ENCODE peak calls at places on chromosome 13, in five cellular contexts. M, O, R, Z and I are unnamed samples. For H3K4me1, the result is how much of the 10 kb centered on the place peaks cover.

GRCh38 chr13:98458431-98458830 is 118.5 kb downstream of the STK24 start:
- DNase-seq in M (no peak), O (no peak), R (no peak), Z (no peak), I (no peak)

GRCh38 chr13:86397640-86398039 is 598.4 kb upstream of the SLITRK6 start:
- DNase-seq in M (no peak), O (no peak), R (no peak), Z (no peak), I (no peak)

GRCh38 chr13:113564331-113565023 is 20.1 kb upstream of the TFDP1 start:
- DNase-seq in M (no peak), O (no peak), R (no peak), Z (no peak), I (no peak)

GRCh38 chr13:49214917-49215376 is 5.2 kb upstream of the MLNR start:
- DNase-seq in M (no peak), O (no peak), R (peak), Z (no peak), I (no peak)

GRCh38 chr13:113411216-113412023 is 41.9 kb downstream of the ADPRHL1 start:
- DNase-seq in M (peak), O (no peak), R (peak), Z (no peak), I (peak)

GRCh38 chr13:98868932-98869331 is 108.9 kb downstream of the DOCK9 start:
- DNase-seq in M (no peak), O (no peak), R (no peak), Z (no peak), I (no peak)

GRCh38 chr13:29737061-29737460 is 113.4 kb downstream of the UBL3 start:
- DNase-seq in M (no peak), O (no peak), R (no peak), Z (no peak), I (peak)

GRCh38 chr13:110509478-110509926 is 52.0 kb downstream of the RAB20 start:
- DNase-seq in M (no peak), O (no peak), R (no peak), Z (no peak), I (no peak)

GRCh38 chr13:30565658-30566057 is 52.1 kb upstream of the USPL1 start:
- DNase-seq in M (no peak), O (no peak), R (peak), Z (no peak), I (no peak)

GRCh38 chr13:112697756-112698655 is 8.2 kb downstream of the ATP11A start:
- DNase-seq in M (no peak), O (no peak), R (no peak), Z (no peak), I (no peak)

GRCh38 chr13:45297456-45298205 is 43.4 kb downstream of the TPT1 start:
- DNase-seq in M (no peak), O (no peak), R (no peak), Z (no peak), I (no peak)

GRCh38 chr13:19862511-19863313 is 737 bp downstream of the ZMYM5 start:
- DNase-seq in M (no peak), O (no peak), R (peak), Z (peak), I (peak)

GRCh38 chr13:33931397-33931987 is 113.5 kb downstream of the RFC3 start:
- DNase-seq in M (no peak), O (no peak), R (peak), Z (no peak), I (peak)

GRCh38 chr13:90302113-90302512 is 1045.4 kb upstream of the MIR17HG start:
- DNase-seq in M (no peak), O (no peak), R (peak), Z (no peak), I (no peak)

GRCh38 chr13:44368062-44368591 is 5.5 kb upstream of the SERP2 start:
- DNase-seq in M (no peak), O (no peak), R (peak), Z (no peak), I (peak)

GRCh38 chr13:48817166-48817802 is 158.4 kb upstream of the FNDC3A start:
- DNase-seq in M (no peak), O (no peak), R (no peak), Z (no peak), I (no peak)

GRCh38 chr13:73138967-73139491 is 80.2 kb downstream of the KLF5 start:
- DNase-seq in M (no peak), O (no peak), R (peak), Z (no peak), I (peak)

GRCh38 chr13:35139591-35139990 is 197.5 kb downstream of the NBEA start:
- DNase-seq in M (no peak), O (no peak), R (peak), Z (no peak), I (no peak)

GRCh38 chr13:83024955-83025594 is 857.2 kb downstream of the SLITRK1 start:
- DNase-seq in M (no peak), O (no peak), R (peak), Z (no peak), I (peak)

GRCh38 chr13:97224544-97225324 is 2.6 kb downstream of the MBNL2 start:
- DNase-seq in M (no peak), O (no peak), R (peak), Z (no peak), I (peak)

GRCh38 chr13:79659161-79659560 is 178.2 kb downstream of the NDFIP2 start:
- DNase-seq in M (no peak), O (peak), R (peak), Z (no peak), I (no peak)

GRCh38 chr13:80132741-80133601 is 208.0 kb downstream of the SPRY2 start:
- DNase-seq in M (peak), O (peak), R (peak), Z (no peak), I (peak)

GRCh38 chr13:22375151-22375550 is 704.3 kb downstream of the FGF9 start:
- DNase-seq in M (no peak), O (no peak), R (no peak), Z (no peak), I (no peak)

GRCh38 chr13:74662895-74663294 is 528.7 kb upstream of the KLF12 start:
- DNase-seq in M (no peak), O (no peak), R (no peak), Z (no peak), I (no peak)

GRCh38 chr13:74104661-74105275 is 29.4 kb downstream of the KLF12 start:
- DNase-seq in M (no peak), O (no peak), R (no peak), Z (no peak), I (no peak)

GRCh38 chr13:43286769-43287168 is 263.4 kb downstream of the DNAJC15 start:
- DNase-seq in M (no peak), O (no peak), R (no peak), Z (no peak), I (no peak)

GRCh38 chr13:47415048-47415447 is 518.2 kb upstream of the HTR2A start:
- DNase-seq in M (no peak), O (no peak), R (peak), Z (no peak), I (no peak)

GRCh38 chr13:67267136-67267535 is 37.0 kb upstream of the PCDH9 start:
- DNase-seq in M (no peak), O (no peak), R (peak), Z (no peak), I (no peak)

GRCh38 chr13:27933580-27934328 is 14.0 kb downstream of the PDX1 start:
- DNase-seq in M (no peak), O (no peak), R (no peak), Z (no peak), I (no peak)

GRCh38 chr13:63307239-63307638 is 1891.6 kb upstream of the PCDH20 start:
- DNase-seq in M (no peak), O (no peak), R (no peak), Z (no peak), I (peak)

GRCh38 chr13:102870677-102871415 is 25.0 kb downstream of the ERCC5 start:
- DNase-seq in M (no peak), O (peak), R (peak), Z (no peak), I (peak)

GRCh38 chr13:111514646-111515617 is 194.5 kb downstream of the TEX29 start:
- DNase-seq in M (no peak), O (no peak), R (no peak), Z (no peak), I (no peak)

GRCh38 chr13:113654591-113655357 is 3.2 kb downstream of the ATP4B start:
- DNase-seq in M (no peak), O (peak), R (no peak), Z (no peak), I (no peak)

GRCh38 chr13:19597523-19597922 is 35.9 kb upstream of the MPHOSPH8 start:
- DNase-seq in M (no peak), O (no peak), R (peak), Z (no peak), I (no peak)

GRCh38 chr13:95087746-95088305 is 213.4 kb downstream of the ABCC4 start:
- DNase-seq in M (no peak), O (no peak), R (peak), Z (no peak), I (peak)

GRCh38 chr13:98664047-98664446 is 87.1 kb upstream of the STK24 start:
- DNase-seq in M (no peak), O (no peak), R (peak), Z (no peak), I (no peak)

GRCh38 chr13:111513766-111514611 is 193.5 kb downstream of the TEX29 start:
- DNase-seq in M (no peak), O (no peak), R (no peak), Z (no peak), I (no peak)

GRCh38 chr13:51579676-51580075 is 4.6 kb upstream of the WDFY2 start:
- DNase-seq in M (no peak), O (no peak), R (no peak), Z (no peak), I (no peak)

GRCh38 chr13:51581148-51581820 is 3.0 kb upstream of the WDFY2 start:
- DNase-seq in M (no peak), O (no peak), R (no peak), Z (no peak), I (no peak)

GRCh38 chr13:51577690-51578089 is 6.6 kb upstream of the WDFY2 start:
- DNase-seq in M (no peak), O (no peak), R (no peak), Z (no peak), I (no peak)

DNA sequence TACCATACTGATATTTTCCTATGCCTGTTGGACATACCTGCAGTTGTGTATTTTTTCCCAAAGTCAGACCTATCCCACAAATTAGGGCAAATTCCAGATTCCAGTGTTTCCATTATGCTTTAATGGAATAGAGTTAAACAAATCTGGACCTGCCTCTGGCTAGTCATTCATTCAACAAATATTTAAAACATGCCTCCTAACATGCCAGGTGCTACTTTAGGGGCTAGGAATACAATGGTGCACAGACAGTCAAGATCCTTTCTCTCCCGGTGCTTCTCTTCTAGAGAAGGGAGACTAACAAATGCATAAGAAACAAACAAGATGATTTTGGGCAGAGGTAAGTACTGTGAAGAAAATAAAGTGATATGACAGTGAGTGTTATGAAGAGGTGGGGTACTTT is 7.5 kb upstream of the WDFY2 start:
- DNase-seq in M (no peak), O (no peak), R (no peak), Z (no peak), I (no peak)
- H3K4me3 ChIP-seq in M (no peak), O (no peak), R (no peak), Z (no peak), I (no peak)

DNA sequence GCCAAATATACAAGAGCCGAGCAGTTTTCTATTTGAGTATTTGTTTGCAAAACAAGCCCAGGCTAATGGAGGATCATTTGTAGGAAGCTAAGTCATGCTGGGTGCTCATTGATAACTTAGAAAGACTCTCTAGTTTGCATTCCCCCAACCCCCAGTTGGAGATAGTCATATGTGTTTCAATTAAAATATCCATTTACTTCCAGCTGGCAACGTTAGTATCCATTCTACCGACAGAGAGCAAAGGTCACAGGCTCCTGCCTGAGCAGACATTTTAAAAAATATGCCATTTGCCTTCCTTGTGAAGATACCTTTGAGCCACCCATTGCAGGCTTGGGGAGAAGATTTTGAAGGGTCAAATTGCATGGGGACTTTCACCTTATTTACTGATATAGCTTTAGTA is 334.9 kb downstream of the GPC6 start:
- DNase-seq in M (no peak), O (no peak), R (no peak), Z (no peak), I (no peak)
- H3K27ac ChIP-seq in M (no peak), O (no peak), R (no peak), Z (no peak), I (no peak)

GRCh38 chr13:71830736-71831135 is 36.3 kb downstream of the DACH1 start:
- DNase-seq in M (no peak), O (no peak), R (no peak), Z (no peak), I (no peak)
- H3K4me1 ChIP-seq in M (under half), O (under half), R (under half), Z (under half), I (under half)

GRCh38 chr13:101415358-101416174 is 742 bp downstream of the NALCN start:
- DNase-seq in M (no peak), O (no peak), R (no peak), Z (no peak), I (no peak)
- H3K4me3 ChIP-seq in M (peak), O (peak), R (peak), Z (no peak), I (peak)

DNA sequence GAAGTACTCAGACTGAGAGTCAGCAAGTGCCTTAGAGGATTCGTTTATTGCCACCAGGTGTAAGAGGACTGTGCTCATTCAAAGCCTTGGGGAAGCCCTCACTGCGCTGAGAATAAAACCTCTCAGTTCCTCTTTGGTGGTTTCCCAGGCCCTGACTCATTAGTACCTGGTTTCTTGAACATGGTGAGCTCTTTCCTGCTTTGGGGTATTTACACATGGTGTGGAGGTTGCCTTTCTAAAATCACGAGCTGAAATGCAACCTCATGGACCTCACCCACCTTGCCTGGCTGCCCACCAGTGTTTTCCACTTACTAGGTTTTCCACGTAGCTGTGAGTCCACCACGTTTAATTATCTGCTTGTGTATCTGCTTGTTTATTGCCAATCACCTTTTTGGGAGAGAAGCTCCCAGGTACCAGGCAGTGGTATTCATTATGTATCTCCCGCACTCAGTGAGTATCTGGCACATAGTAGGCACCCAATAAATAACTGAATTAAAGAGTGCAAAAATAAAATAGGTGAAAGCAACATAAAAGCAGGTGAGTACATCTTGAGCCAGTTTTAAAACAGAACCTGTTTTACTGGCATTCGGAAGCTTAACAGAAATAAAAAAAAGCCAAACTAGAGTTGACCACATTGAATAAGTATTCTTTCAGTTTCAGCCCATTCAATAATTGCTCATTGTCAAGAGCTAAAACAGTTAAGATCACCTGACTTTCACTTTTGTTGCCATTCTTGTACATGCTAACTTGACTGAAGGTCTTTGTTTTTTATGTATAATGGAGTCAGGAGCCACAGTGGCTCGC is 533.0 kb downstream of the MYO16 start:
- DNase-seq in M (no peak), O (no peak), R (no peak), Z (no peak), I (no peak)
- H3K27ac ChIP-seq in M (no peak), O (no peak), R (no peak), Z (no peak), I (no peak)

DNA sequence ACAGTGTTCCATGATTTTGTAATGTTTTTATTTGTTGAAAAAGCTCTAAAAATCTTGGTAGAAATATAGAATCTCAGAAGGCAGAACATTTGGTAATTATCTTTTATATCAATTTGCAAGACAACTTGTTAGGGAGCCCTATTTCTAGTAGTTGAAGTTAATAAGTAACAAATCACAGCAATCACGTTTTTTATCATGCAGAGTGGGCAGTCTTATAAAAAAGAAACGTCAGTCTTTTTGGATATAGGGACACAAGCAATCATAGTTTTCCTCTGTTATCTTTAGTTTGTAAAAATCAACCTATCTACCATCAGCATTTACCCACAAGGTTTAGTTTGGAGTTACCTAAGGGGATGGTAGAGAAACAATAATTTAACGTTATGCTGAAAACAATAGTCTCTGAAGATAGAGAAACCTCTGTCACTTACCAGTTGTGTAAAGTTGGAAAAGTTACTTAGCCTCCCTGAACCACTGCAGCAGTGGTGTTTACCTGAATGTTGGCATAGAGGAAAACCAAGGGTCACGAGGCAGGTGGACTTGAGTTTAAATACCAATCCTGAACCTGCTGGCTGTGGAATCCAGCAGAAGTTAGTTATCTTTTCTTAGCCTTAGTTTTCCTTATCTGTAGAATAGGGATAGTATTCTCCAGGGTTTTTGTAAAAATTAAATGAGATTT is 192.8 kb downstream of the GGACT start:
- DNase-seq in M (no peak), O (no peak), R (no peak), Z (no peak), I (no peak)
- H3K4me1 ChIP-seq in M (under half), O (under half), R (under half), Z (under half), I (under half)

GRCh38 chr13:36362914-36363313 is 16.7 kb upstream of the SPART start:
- DNase-seq in M (no peak), O (no peak), R (no peak), Z (no peak), I (no peak)

GRCh38 chr13:36360863-36361262 is 14.7 kb upstream of the SPART start:
- DNase-seq in M (no peak), O (no peak), R (no peak), Z (no peak), I (no peak)

GRCh38 chr13:36363464-36363863 is 17.3 kb upstream of the SPART start:
- DNase-seq in M (no peak), O (no peak), R (no peak), Z (no peak), I (no peak)

GRCh38 chr13:36359301-36359950 is 13.2 kb upstream of the SPART start:
- DNase-seq in M (no peak), O (no peak), R (no peak), Z (no peak), I (no peak)

GRCh38 chr13:36362251-36362650 is 16.1 kb upstream of the SPART start:
- DNase-seq in M (no peak), O (no peak), R (peak), Z (no peak), I (no peak)
- H3K4me3 ChIP-seq in M (no peak), O (no peak), R (no peak), Z (no peak), I (no peak)